ENCODE peak calls at places on chromosome 15, in eight cellular contexts. H, I, L, O, S, E, B and F are unnamed samples.
A peak's percentile ranks its signal among the peaks of the same experiment; 100 is the strongest.

GRCh38 chr15:68387288-68388143 is 44.4 kb downstream of the ITGA11 start:
- DNase-seq in H (no peak), I (peak; percentile 33), L (no peak), O (no peak), S (no peak), E (no peak), B (no peak), F (no peak)

GRCh38 chr15:67902579-67902979 is 62.7 kb upstream of the RNU6-1 start:
- DNase-seq in H (no peak), I (no peak), L (no peak), O (no peak), S (no peak), E (no peak), B (no peak), F (peak; percentile 91)

GRCh38 chr15:53753813-53754212 is 5.7 kb downstream of the WDR72 start:
- DNase-seq in H (no peak), I (no peak), L (no peak), O (no peak), S (no peak), E (no peak), B (no peak), F (no peak)

GRCh38 chr15:78130012-78130353 is 1.3 kb downstream of the CIB2 start:
- DNase-seq in H (no peak), I (no peak), L (no peak), O (no peak), S (no peak), E (no peak), B (no peak), F (no peak)

GRCh38 chr15:68783226-68784054 is 37.3 kb downstream of the ANP32A start:
- DNase-seq in H (no peak), I (peak; percentile 63), L (no peak), O (peak; percentile 54), S (no peak), E (no peak), B (no peak), F (peak; percentile 63)

GRCh38 chr15:59622289-59622688 is 10.7 kb downstream of the GCNT3 start:
- DNase-seq in H (peak; percentile 4), I (no peak), L (peak; percentile 70), O (peak; percentile 85), S (no peak), E (peak; percentile 37), B (peak; percentile 38), F (peak; percentile 35)

GRCh38 chr15:98715401-98715800 is 67.1 kb downstream of the IGF1R start:
- DNase-seq in H (no peak), I (no peak), L (no peak), O (no peak), S (no peak), E (no peak), B (no peak), F (no peak)

GRCh38 chr15:70474367-70474681 is 289.0 kb downstream of the UACA start:
- DNase-seq in H (peak; percentile 60), I (peak; percentile 80), L (no peak), O (no peak), S (no peak), E (no peak), B (no peak), F (no peak)

GRCh38 chr15:81939604-81940440 is 106.0 kb downstream of the MEX3B start:
- DNase-seq in H (peak; percentile 52), I (no peak), L (no peak), O (peak; percentile 58), S (peak; percentile 26), E (peak; percentile 38), B (peak; percentile 37), F (peak; percentile 24)

GRCh38 chr15:73081321-73081958 is 29.2 kb downstream of the NEO1 start:
- DNase-seq in H (no peak), I (no peak), L (peak; percentile 31), O (peak; percentile 68), S (peak; percentile 5), E (peak; percentile 54), B (peak; percentile 77), F (peak; percentile 20)

GRCh38 chr15:71066983-71067382 is 48.3 kb upstream of the THSD4 start:
- DNase-seq in H (no peak), I (no peak), L (no peak), O (peak; percentile 81), S (no peak), E (no peak), B (no peak), F (no peak)

GRCh38 chr15:77557178-77557960 is 75.3 kb downstream of the LINGO1 start:
- DNase-seq in H (no peak), I (no peak), L (no peak), O (no peak), S (no peak), E (no peak), B (no peak), F (no peak)

GRCh38 chr15:33104276-33104675 is 90.2 kb downstream of the FMN1 start:
- DNase-seq in H (no peak), I (no peak), L (no peak), O (peak; percentile 39), S (no peak), E (peak; percentile 26), B (no peak), F (no peak)

GRCh38 chr15:101498731-101499480 is 9.4 kb upstream of the PCSK6 start:
- DNase-seq in H (no peak), I (no peak), L (no peak), O (peak; percentile 40), S (no peak), E (no peak), B (no peak), F (no peak)

GRCh38 chr15:84778194-84778593 is 29.8 kb downstream of the ZNF592 start:
- DNase-seq in H (no peak), I (no peak), L (no peak), O (no peak), S (no peak), E (no peak), B (no peak), F (no peak)

GRCh38 chr15:51864408-51865056 is 35.1 kb downstream of the TMOD3 start:
- DNase-seq in H (no peak), I (no peak), L (peak; percentile 25), O (peak; percentile 98), S (no peak), E (peak; percentile 31), B (no peak), F (no peak)

GRCh38 chr15:31273258-31273941 is 53.2 kb upstream of the KLF13 start:
- DNase-seq in H (no peak), I (peak; percentile 45), L (no peak), O (no peak), S (no peak), E (no peak), B (no peak), F (no peak)

GRCh38 chr15:74129411-74130088 is 836 bp upstream of the ISLR2 start:
- DNase-seq in H (no peak), I (no peak), L (no peak), O (no peak), S (no peak), E (no peak), B (peak; percentile 56), F (no peak)